ENCODE peak calls at places on chromosomes 4 and X, in ten cellular contexts. X, F, S, Z, J, N, I, D, B and T are unnamed samples.

GRCh38 chr4:53908661-53909078 is 155.7 kb downstream of the CHIC2 start:
- DNase-seq in X (peak), F (peak), S (peak), Z (peak), J (no peak), N (no peak), I (peak), D (peak), B (peak), T (peak)

GRCh38 chr4:78310056-78310731 is 241.4 kb upstream of the ANXA3 start:
- DNase-seq in X (no peak), F (no peak), S (no peak), Z (no peak), J (no peak), N (no peak), I (no peak), D (peak), B (no peak), T (no peak)

GRCh38 chr4:15162465-15163283 is 160.4 kb downstream of the CPEB2 start:
- DNase-seq in X (peak), F (no peak), S (peak), Z (no peak), J (no peak), N (no peak), I (peak), D (peak), B (peak), T (peak)

GRCh38 chr4:71992571-71992970 is 39.2 kb upstream of the NPFFR2 start:
- DNase-seq in X (no peak), F (no peak), S (no peak), Z (no peak), J (no peak), N (no peak), I (no peak), D (peak), B (peak), T (peak)

GRCh38 chr4:176150283-176150682 is 45.1 kb downstream of the SPATA4 start:
- DNase-seq in X (peak), F (peak), S (peak), Z (no peak), J (no peak), N (no peak), I (peak), D (peak), B (peak), T (peak)

GRCh38 chr4:79621061-79621460 is 213.0 kb upstream of the GK2 start:
- DNase-seq in X (no peak), F (no peak), S (no peak), Z (no peak), J (no peak), N (no peak), I (no peak), D (no peak), B (no peak), T (no peak)

GRCh38 chr4:89069481-89069880 is 12.5 kb upstream of the FAM13A start:
- DNase-seq in X (no peak), F (no peak), S (no peak), Z (no peak), J (no peak), N (no peak), I (no peak), D (no peak), B (no peak), T (no peak)

GRCh38 chrX:41722816-41723215 is 1.2 kb upstream of the GPR82 start:
- DNase-seq in X (no peak), F (no peak), S (peak), Z (no peak), J (no peak), N (no peak), I (no peak), D (peak), B (no peak), T (no peak)

GRCh38 chrX:136714626-136715599 is 65.8 kb downstream of the ARHGEF6 start:
- DNase-seq in X (no peak), F (no peak), S (no peak), Z (no peak), J (no peak), N (no peak), I (no peak), D (no peak), B (no peak), T (no peak)

GRCh38 chrX:118865231-118865630 is 41.6 kb downstream of the ZCCHC12 start:
- DNase-seq in X (no peak), F (no peak), S (no peak), Z (no peak), J (no peak), N (no peak), I (no peak), D (no peak), B (no peak), T (no peak)

GRCh38 chr4:3498901-3499510 is 33.2 kb downstream of the LRPAP1 start:
- DNase-seq in X (no peak), F (no peak), S (no peak), Z (peak), J (no peak), N (no peak), I (peak), D (no peak), B (no peak), T (no peak)

GRCh38 chr4:183348706-183349659 is 26.8 kb upstream of the CLDN24 start:
- DNase-seq in X (peak), F (no peak), S (peak), Z (no peak), J (no peak), N (no peak), I (no peak), D (peak), B (peak), T (peak)

GRCh38 chr4:165383757-165384156 is 4.9 kb downstream of the CPE start:
- DNase-seq in X (no peak), F (peak), S (peak), Z (no peak), J (no peak), N (no peak), I (peak), D (peak), B (peak), T (no peak)

GRCh38 chrX:7596822-7597221 is 246.1 kb upstream of the VCX start:
- DNase-seq in X (no peak), F (no peak), S (no peak), Z (no peak), J (no peak), N (no peak), I (no peak), D (no peak), B (no peak), T (no peak)

GRCh38 chr4:62548108-62548524 is 1348.0 kb downstream of the ADGRL3 start:
- DNase-seq in X (peak), F (no peak), S (no peak), Z (peak), J (no peak), N (peak), I (no peak), D (peak), B (no peak), T (peak)

GRCh38 chr4:53490161-53490915 is 100.9 kb downstream of the LNX1 start:
- DNase-seq in X (no peak), F (no peak), S (peak), Z (no peak), J (no peak), N (no peak), I (no peak), D (peak), B (no peak), T (no peak)

GRCh38 chrX:40108084-40108958 is 10.6 kb upstream of the BCOR start:
- DNase-seq in X (peak), F (no peak), S (no peak), Z (peak), J (no peak), N (peak), I (peak), D (peak), B (peak), T (no peak)

GRCh38 chr4:168514249-168514852 is 17.5 kb downstream of the PALLD start:
- DNase-seq in X (no peak), F (no peak), S (peak), Z (no peak), J (no peak), N (no peak), I (peak), D (peak), B (peak), T (peak)

GRCh38 chr4:73723945-73724344 is 16.4 kb upstream of the CXCL8 start:
- DNase-seq in X (no peak), F (no peak), S (no peak), Z (no peak), J (no peak), N (no peak), I (no peak), D (no peak), B (no peak), T (no peak)

GRCh38 chrX:72057331-72057730 is 74.4 kb downstream of the RTL5 start:
- DNase-seq in X (no peak), F (no peak), S (no peak), Z (no peak), J (no peak), N (no peak), I (no peak), D (peak), B (no peak), T (no peak)

GRCh38 chr4:137685357-137685756 is 153.1 kb upstream of the PCDH18 start:
- DNase-seq in X (no peak), F (no peak), S (peak), Z (no peak), J (no peak), N (no peak), I (no peak), D (peak), B (no peak), T (no peak)

GRCh38 chrX:26026179-26026578 is 112.0 kb upstream of the MAGEB18 start:
- DNase-seq in X (no peak), F (no peak), S (no peak), Z (no peak), J (no peak), N (no peak), I (no peak), D (no peak), B (no peak), T (no peak)

GRCh38 chr4:159227378-159227777 is 124.5 kb downstream of the RAPGEF2 start:
- DNase-seq in X (no peak), F (peak), S (peak), Z (no peak), J (no peak), N (no peak), I (no peak), D (peak), B (peak), T (peak)

GRCh38 chrX:39950035-39950688 is 147.6 kb downstream of the BCOR start:
- DNase-seq in X (no peak), F (no peak), S (peak), Z (no peak), J (no peak), N (no peak), I (no peak), D (peak), B (no peak), T (peak)

GRCh38 chr4:128424524-128425195 is 137.0 kb upstream of the PGRMC2 start:
- DNase-seq in X (no peak), F (no peak), S (peak), Z (no peak), J (no peak), N (no peak), I (no peak), D (peak), B (no peak), T (peak)

GRCh38 chr4:123709336-123709735 is 312.7 kb downstream of the SPRY1 start:
- DNase-seq in X (no peak), F (no peak), S (no peak), Z (no peak), J (no peak), N (no peak), I (no peak), D (peak), B (no peak), T (no peak)

GRCh38 chrX:3697701-3698279 is 15.7 kb downstream of the PRKX start:
- DNase-seq in X (no peak), F (peak), S (peak), Z (peak), J (no peak), N (peak), I (peak), D (peak), B (peak), T (no peak)